ENCODE peak calls at places on chromosomes 3 and 15, in seven cellular contexts. H, N, B, U, Z, S and K are unnamed samples.
A peak's percentile ranks its signal among the peaks of the same experiment; 100 is the strongest.

GRCh38 chr3:184234671-184235380 is 5.4 kb downstream of the VWA5B2 start:
- DNase-seq in H (no peak), N (no peak), B (no peak), U (no peak), Z (no peak), S (no peak), K (no peak)

GRCh38 chr3:126464997-126465396 is 10.7 kb downstream of the ZXDC start:
- DNase-seq in H (no peak), N (no peak), B (no peak), U (no peak), Z (no peak), S (no peak), K (no peak)

GRCh38 chr15:31108836-31109235 is 7.3 kb upstream of the TRPM1 start:
- DNase-seq in H (no peak), N (no peak), B (no peak), U (no peak), Z (no peak), S (no peak), K (no peak)

GRCh38 chr3:13278783-13279531 is 141.2 kb downstream of the NUP210 start:
- DNase-seq in H (no peak), N (no peak), B (no peak), U (peak; percentile 16), Z (no peak), S (no peak), K (no peak)

GRCh38 chr3:193884011-193884410 is 251.9 kb upstream of the HES1 start:
- DNase-seq in H (no peak), N (no peak), B (no peak), U (no peak), Z (no peak), S (no peak), K (no peak)

GRCh38 chr3:27632431-27633223 is 89.5 kb downstream of the EOMES start:
- DNase-seq in H (peak; percentile 67), N (peak; percentile 43), B (peak; percentile 57), U (peak; percentile 73), Z (peak; percentile 28), S (peak; percentile 11), K (peak; percentile 84)

GRCh38 chr3:129558772-129559564 is 16.0 kb downstream of the H1-8 start:
- DNase-seq in H (peak; percentile 25), N (no peak), B (no peak), U (no peak), Z (no peak), S (no peak), K (no peak)

GRCh38 chr3:127012091-127012490 is 29.2 kb downstream of the PLXNA1 start:
- DNase-seq in H (no peak), N (no peak), B (no peak), U (no peak), Z (no peak), S (no peak), K (no peak)

GRCh38 chr3:157500232-157500631 is 3.0 kb downstream of the VEPH1 start:
- DNase-seq in H (no peak), N (no peak), B (no peak), U (no peak), Z (no peak), S (no peak), K (no peak)

GRCh38 chr3:108090066-108090700 is 648 bp downstream of the CD47 start:
- DNase-seq in H (no peak), N (peak; percentile 25), B (no peak), U (peak; percentile 66), Z (peak; percentile 37), S (peak; percentile 29), K (peak; percentile 47)

GRCh38 chr3:141486735-141487418 is at the start of gene RASA2:
- DNase-seq in H (peak; percentile 84), N (peak; percentile 66), B (peak; percentile 72), U (peak; percentile 76), Z (peak; percentile 58), S (peak; percentile 56), K (peak; percentile 94)

DNA sequence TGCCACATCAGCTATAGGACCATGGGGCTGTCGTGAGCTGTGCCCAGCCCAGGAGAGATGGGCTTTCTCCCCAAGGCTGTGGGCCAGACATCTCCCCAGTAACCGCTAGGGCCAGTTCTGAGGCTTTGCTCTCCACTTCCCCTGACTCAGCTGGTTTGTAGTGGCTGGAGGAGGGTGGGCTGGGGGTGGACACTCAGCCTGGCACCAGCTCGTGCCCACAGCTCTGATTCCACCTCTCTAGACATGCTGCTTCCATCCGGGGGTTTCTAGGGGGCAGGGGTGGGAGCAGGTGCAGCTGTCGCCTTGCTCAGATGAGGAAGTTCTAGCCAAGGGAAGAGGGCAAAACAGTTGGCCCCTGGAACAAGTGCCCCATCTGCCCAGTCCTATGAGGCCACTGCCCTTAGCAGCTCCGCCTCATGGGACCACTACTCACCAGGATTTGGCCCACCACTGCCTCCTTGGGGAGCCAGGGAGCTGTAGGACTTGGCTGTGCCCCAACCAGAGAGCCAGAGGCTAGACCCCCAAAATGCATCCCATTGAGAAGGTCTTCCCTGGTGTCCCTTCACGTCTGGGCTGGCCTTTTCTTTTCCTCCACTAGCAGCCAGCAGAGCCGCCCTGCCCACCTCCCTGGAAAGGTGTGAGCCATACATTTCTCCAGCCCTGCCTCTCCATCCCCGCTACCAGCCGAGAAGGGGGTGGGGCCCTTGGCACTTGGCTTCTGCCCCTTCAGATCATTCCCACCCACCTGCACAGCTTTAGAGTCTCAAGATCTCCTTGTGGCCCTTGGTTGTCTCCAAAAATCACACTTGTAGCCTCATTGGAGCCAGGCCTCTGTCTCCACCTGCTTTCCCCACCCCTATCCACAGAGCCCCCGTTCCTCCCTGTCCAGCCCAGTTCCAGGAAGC is 9.9 kb downstream of the GLYCTK start:
- DNase-seq in H (no peak), N (no peak), B (no peak), U (no peak), Z (no peak), S (no peak), K (no peak)
- H3K4me3 ChIP-seq in H (no peak overlapping the region), N (no peak overlapping the region), B (no peak overlapping the region), U (no peak overlapping the region), Z (no peak overlapping the region), S (no peak overlapping the region), K (no peak overlapping the region)

GRCh38 chr3:132513057-132513456 is 84.0 kb upstream of the ACKR4 start:
- DNase-seq in H (no peak), N (no peak), B (no peak), U (no peak), Z (no peak), S (no peak), K (no peak)

GRCh38 chr3:132509096-132509495 is 88.0 kb upstream of the ACKR4 start:
- DNase-seq in H (no peak), N (no peak), B (no peak), U (no peak), Z (no peak), S (no peak), K (no peak)

GRCh38 chr3:132504375-132504921 is 87.1 kb downstream of the DNAJC13 start:
- DNase-seq in H (no peak), N (no peak), B (no peak), U (no peak), Z (no peak), S (no peak), K (no peak)

GRCh38 chr3:132509506-132509905 is 87.6 kb upstream of the ACKR4 start:
- DNase-seq in H (no peak), N (no peak), B (no peak), U (no peak), Z (no peak), S (no peak), K (no peak)

DNA sequence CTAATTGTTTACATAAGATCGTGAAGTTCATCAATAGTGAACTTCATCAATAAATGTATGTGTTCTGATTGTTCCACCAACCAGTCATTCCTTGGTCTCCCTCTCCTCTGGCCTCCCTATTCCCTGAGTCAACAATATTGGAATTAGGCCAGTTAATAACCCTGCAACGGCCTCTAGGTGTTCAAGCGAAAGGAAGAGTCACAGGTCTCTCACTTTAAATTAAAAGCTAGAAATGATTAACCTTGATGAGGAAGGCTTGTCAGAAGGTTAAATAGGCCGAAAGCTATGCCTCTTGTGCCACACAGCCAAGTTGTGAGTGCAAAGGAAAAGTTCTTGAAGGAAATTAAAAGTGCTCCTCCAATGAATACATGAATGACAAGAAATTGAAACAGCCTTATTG is 89.4 kb upstream of the ACKR4 start:
- DNase-seq in H (no peak), N (no peak), B (no peak), U (no peak), Z (no peak), S (no peak), K (no peak)
- H3K36me3 ChIP-seq in H (no peaks in the 10 kb centered on the region), N (peaks cover 88% of the 10 kb centered on the region), B (peaks cover 4% of the 10 kb centered on the region), U (peaks cover 4% of the 10 kb centered on the region), Z (peaks cover 55% of the 10 kb centered on the region), S (peaks cover 63% of the 10 kb centered on the region), K (peaks cover 95% of the 10 kb centered on the region)

GRCh38 chr3:102094523-102094922 is 245.2 kb downstream of the NFKBIZ start:
- DNase-seq in H (no peak), N (no peak), B (no peak), U (no peak), Z (no peak), S (no peak), K (no peak)

GRCh38 chr3:102091358-102091757 is 242.0 kb downstream of the NFKBIZ start:
- DNase-seq in H (no peak), N (no peak), B (no peak), U (no peak), Z (no peak), S (no peak), K (no peak)

GRCh38 chr3:102090646-102091045 is 241.3 kb downstream of the NFKBIZ start:
- DNase-seq in H (no peak), N (no peak), B (no peak), U (no peak), Z (no peak), S (no peak), K (no peak)

GRCh38 chr3:102095383-102095782 is 246.1 kb downstream of the NFKBIZ start:
- DNase-seq in H (no peak), N (no peak), B (no peak), U (no peak), Z (no peak), S (no peak), K (no peak)

GRCh38 chr3:102092617-102093466 is 243.5 kb downstream of the NFKBIZ start:
- DNase-seq in H (no peak), N (no peak), B (no peak), U (no peak), Z (no peak), S (no peak), K (no peak)
- H3K4me3 ChIP-seq in H (no peak overlapping the region), N (no peak overlapping the region), B (no peak overlapping the region), U (no peak overlapping the region), Z (no peak overlapping the region), S (no peak overlapping the region), K (no peak overlapping the region)

GRCh38 chr3:132443421-132443820 is 26.1 kb downstream of the DNAJC13 start:
- DNase-seq in H (no peak), N (no peak), B (no peak), U (no peak), Z (no peak), S (no peak), K (no peak)

GRCh38 chr3:132448211-132448961 is 31.1 kb downstream of the DNAJC13 start:
- DNase-seq in H (no peak), N (peak; percentile 33), B (peak; percentile 21), U (peak; percentile 70), Z (peak; percentile 75), S (no peak), K (no peak)

GRCh38 chr3:132444333-132444732 is 27.0 kb downstream of the DNAJC13 start:
- DNase-seq in H (no peak), N (no peak), B (no peak), U (no peak), Z (no peak), S (no peak), K (no peak)

DNA sequence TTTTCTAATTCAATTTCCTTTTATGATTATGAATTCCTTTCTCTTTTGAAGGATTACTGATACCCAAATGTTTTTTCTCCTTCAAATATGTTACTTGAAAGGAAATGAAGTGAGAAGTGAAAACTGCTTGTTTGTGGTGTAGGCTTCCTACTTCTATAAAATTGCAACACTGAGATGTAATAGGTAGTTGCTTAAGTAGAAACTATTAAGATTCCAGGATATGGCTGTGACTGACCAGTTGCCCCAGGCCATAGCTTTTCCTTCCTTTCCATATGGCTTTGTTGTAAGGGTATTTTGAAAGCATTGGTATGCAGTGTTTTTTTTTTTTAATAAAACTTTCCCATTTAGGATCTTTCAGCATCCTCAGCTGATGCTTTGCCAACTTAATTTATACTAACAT is 28.5 kb downstream of the DNAJC13 start:
- DNase-seq in H (no peak), N (no peak), B (no peak), U (no peak), Z (no peak), S (no peak), K (no peak)
- H3K36me3 ChIP-seq in H (no peaks in the 10 kb centered on the region), N (no peaks in the 10 kb centered on the region), B (no peaks in the 10 kb centered on the region), U (no peaks in the 10 kb centered on the region), Z (no peaks in the 10 kb centered on the region), S (peaks cover 7% of the 10 kb centered on the region), K (peaks cover 2% of the 10 kb centered on the region)